ENCODE peak calls at places on chromosome 14, in six cellular contexts. M, E, A, P, Q and X are unnamed samples.

GRCh38 chr14:99809864-99810854 is 16.9 kb downstream of the EML1 start:
- DNase-seq in E (no peak), A (no peak), M (no peak), P (no peak), Q (no peak), X (no peak)

GRCh38 chr14:31842905-31843304 is 234.2 kb upstream of the ARHGAP5 start:
- DNase-seq in M (no peak), P (no peak), Q (no peak), A (no peak), E (no peak), X (no peak)

GRCh38 chr14:52649511-52649910 is 45.8 kb downstream of the ERO1A start:
- DNase-seq in Q (no peak), A (no peak), P (no peak), M (no peak), E (no peak), X (no peak)

GRCh38 chr14:77495354-77495753 is 3.3 kb downstream of the ISM2 start:
- DNase-seq in P (no peak), E (no peak), Q (no peak), A (no peak), M (no peak), X (no peak)

GRCh38 chr14:42299692-42300091 is 693.0 kb downstream of the LRFN5 start:
- DNase-seq in P (no peak), E (no peak), M (no peak), A (peak), Q (no peak), X (no peak)

GRCh38 chr14:98724734-98725133 is 547.3 kb downstream of the BCL11B start:
- DNase-seq in M (no peak), E (no peak), Q (no peak), P (no peak), A (no peak), X (no peak)

GRCh38 chr14:76186318-76187027 is 34.8 kb downstream of the GPATCH2L start:
- DNase-seq in E (no peak), A (no peak), M (no peak), P (no peak), Q (no peak), X (no peak)

GRCh38 chr14:105979446-105979845 is 453.1 kb downstream of the TMEM121 start:
- DNase-seq in A (no peak), P (no peak), E (no peak), M (no peak), Q (no peak), X (peak)

GRCh38 chr14:100899841-100900771 is 3.4 kb downstream of the RTL1 start:
- DNase-seq in P (no peak), E (no peak), A (no peak), M (no peak), Q (no peak), X (no peak)

GRCh38 chr14:101471723-101472517 is 89.4 kb upstream of the DIO3 start:
- DNase-seq in M (no peak), P (no peak), E (no peak), Q (no peak), A (no peak), X (no peak)

GRCh38 chr14:78253986-78254385 is 83.8 kb downstream of the NRXN3 start:
- DNase-seq in Q (peak), P (peak), A (no peak), M (no peak), E (no peak), X (no peak)

GRCh38 chr14:38873923-38874612 is 229.0 kb downstream of the SEC23A start:
- DNase-seq in A (no peak), Q (no peak), M (no peak), P (no peak), E (no peak), X (no peak)

GRCh38 chr14:105491366-105492006 is 440 bp downstream of the TEDC1 start:
- DNase-seq in P (peak), A (peak), E (peak), Q (peak), M (peak), X (no peak)

GRCh38 chr14:52455291-52456088 is 96.8 kb downstream of the TXNDC16 start:
- DNase-seq in M (no peak), A (no peak), P (peak), E (no peak), Q (peak), X (no peak)

GRCh38 chr14:84482256-84483071 is 1047.5 kb upstream of the FLRT2 start:
- DNase-seq in M (no peak), E (no peak), P (peak), Q (no peak), A (no peak), X (no peak)

GRCh38 chr14:51073751-51074150 is 21.2 kb downstream of the TRIM9 start:
- DNase-seq in M (no peak), Q (no peak), A (no peak), P (no peak), E (no peak), X (no peak)

GRCh38 chr14:101453225-101453624 is 108.1 kb upstream of the DIO3 start:
- DNase-seq in A (no peak), Q (no peak), E (no peak), M (no peak), P (no peak), X (no peak)

GRCh38 chr14:55398679-55399078 is 13.0 kb downstream of the ATG14 start:
- DNase-seq in P (peak), M (no peak), E (no peak), Q (peak), A (no peak), X (no peak)

GRCh38 chr14:73755434-73756014 is 41.3 kb upstream of the PNMA1 start:
- DNase-seq in Q (peak), E (no peak), P (no peak), A (peak), M (no peak), X (no peak)

GRCh38 chr14:49876563-49877127 is 16.2 kb upstream of the ARF6 start:
- DNase-seq in E (no peak), M (no peak), A (no peak), P (no peak), Q (no peak), X (no peak)

GRCh38 chr14:102751088-102751487 is 26.2 kb upstream of the TRAF3 start:
- DNase-seq in P (no peak), M (no peak), A (no peak), E (no peak), Q (no peak), X (no peak)

GRCh38 chr14:22314183-22314820 is 274.7 kb downstream of the DAD1 start:
- DNase-seq in M (peak), E (no peak), Q (peak), P (peak), A (peak), X (peak)

GRCh38 chr14:83706555-83706954 is 1823.4 kb upstream of the FLRT2 start:
- DNase-seq in A (no peak), P (no peak), M (no peak), E (no peak), Q (no peak), X (no peak)

GRCh38 chr14:29868000-29868399 is 59.6 kb downstream of the PRKD1 start:
- DNase-seq in A (no peak), Q (no peak), M (no peak), P (peak), E (no peak), X (no peak)

GRCh38 chr14:49505026-49505766 is 81.0 kb downstream of the RPS29 start:
- DNase-seq in E (no peak), M (peak), A (no peak), Q (peak), P (peak), X (no peak)

GRCh38 chr14:23377201-23377550 is 330 bp downstream of the CMTM5 start:
- DNase-seq in M (no peak), Q (no peak), P (no peak), A (no peak), E (no peak), X (no peak)

GRCh38 chr14:41498959-41499358 is 107.7 kb upstream of the LRFN5 start:
- DNase-seq in Q (peak), A (no peak), M (no peak), E (no peak), P (no peak), X (no peak)

GRCh38 chr14:91245029-91245428 is 525 bp upstream of the GPR68 start:
- DNase-seq in M (no peak), E (no peak), Q (no peak), P (no peak), A (no peak), X (peak)

GRCh38 chr14:55129428-55130193 is 559 bp downstream of the LGALS3 start:
- DNase-seq in A (no peak), Q (peak), E (peak), M (peak), P (peak), X (peak)

GRCh38 chr14:103332143-103332919 is 1.7 kb upstream of the EIF5 start:
- DNase-seq in E (no peak), Q (no peak), M (no peak), P (no peak), A (peak), X (no peak)

GRCh38 chr14:76900406-76901085 is 74.3 kb downstream of the LRRC74A start:
- DNase-seq in E (no peak), M (no peak), A (no peak), P (peak), Q (no peak), X (no peak)

GRCh38 chr14:62015945-62016344 is 253.7 kb downstream of the SNAPC1 start:
- DNase-seq in E (no peak), Q (peak), M (peak), P (peak), A (no peak), X (no peak)

GRCh38 chr14:91229743-91230200 is 14.7 kb downstream of the GPR68 start:
- DNase-seq in Q (peak), P (peak), M (no peak), A (no peak), E (no peak), X (no peak)

GRCh38 chr14:105172476-105172875 is 3.9 kb upstream of the JAG2 start:
- DNase-seq in M (no peak), Q (no peak), P (no peak), A (no peak), E (no peak), X (no peak)

GRCh38 chr14:89563503-89563902 is 146.5 kb upstream of the FOXN3 start:
- DNase-seq in M (no peak), P (no peak), A (no peak), E (no peak), Q (no peak), X (no peak)

GRCh38 chr14:61860294-61860918 is 98.2 kb downstream of the SNAPC1 start:
- DNase-seq in Q (peak), P (peak), M (peak), E (peak), A (peak), X (no peak)